ENCODE peak calls at places on chromosomes 16 and 17, in eight cellular contexts. V is activated CD4-positive, alpha-beta T cell treated with anti-CD3 and anti-CD28 coated beads for 36 hours; R is mesothelial cell of epicardium; P is CD4-positive, alpha-beta memory T cell; L is HS-27A; Z is IMR-90; D is COR-L47; F is activated CD4-positive, CD25-positive, alpha-beta regulatory T cell. C is an unnamed sample.

GRCh38 chr16:80527297-80527696 is 13.5 kb upstream of the DYNLRB2 start:
- DNase-seq in V (peak), Z (peak), D (no peak), R (no peak), L (peak), F (no peak), P (peak), C (peak)

GRCh38 chr17:42337442-42337841 is 49.1 kb downstream of the STAT5A start:
- DNase-seq in F (no peak), V (peak), P (peak), Z (peak), D (no peak), R (no peak), L (no peak), C (no peak)

GRCh38 chr16:25051446-25052160 is 36.4 kb upstream of the ARHGAP17 start:
- DNase-seq in D (no peak), R (no peak), Z (peak), F (no peak), L (no peak), V (peak), P (no peak), C (no peak)

GRCh38 chr17:72545756-72546155 is 424.9 kb downstream of the SOX9 start:
- DNase-seq in Z (no peak), D (no peak), R (no peak), F (no peak), P (no peak), L (no peak), V (no peak), C (no peak)

GRCh38 chr16:1333149-1333812 is at the start of gene BAIAP3:
- DNase-seq in F (peak), R (no peak), Z (no peak), D (no peak), P (peak), L (no peak), V (peak), C (no peak)

GRCh38 chr17:28827672-28828071 is 14.9 kb downstream of the FAM222B start:
- DNase-seq in V (no peak), D (no peak), L (no peak), R (no peak), F (no peak), P (no peak), Z (no peak), C (no peak)

GRCh38 chr17:50042211-50042610 is 13.7 kb upstream of the ITGA3 start:
- DNase-seq in V (no peak), F (no peak), R (no peak), D (no peak), Z (no peak), L (no peak), P (no peak), C (no peak)

GRCh38 chr16:11056090-11056988 is 112.0 kb downstream of the CLEC16A start:
- DNase-seq in Z (peak), F (no peak), V (no peak), P (no peak), R (no peak), L (no peak), D (no peak), C (no peak)

GRCh38 chr17:75894049-75894742 is 2.6 kb downstream of the TRIM65 start:
- DNase-seq in P (no peak), V (no peak), Z (no peak), L (no peak), D (no peak), R (no peak), F (no peak), C (no peak)

GRCh38 chr16:71927383-71927782 is 32.1 kb downstream of the IST1 start:
- DNase-seq in V (no peak), P (no peak), R (peak), Z (peak), F (no peak), L (peak), D (no peak), C (no peak)

GRCh38 chr16:59044616-59045015 is 310.5 kb upstream of the GOT2 start:
- DNase-seq in R (no peak), F (no peak), L (no peak), Z (no peak), P (no peak), D (no peak), V (no peak), C (no peak)

GRCh38 chr16:3058173-3059030 is 7.0 kb upstream of the IL32 start:
- DNase-seq in L (peak), Z (no peak), F (no peak), V (peak), P (peak), D (peak), R (peak), C (no peak)

GRCh38 chr16:4138735-4139134 is 22.5 kb upstream of the ADCY9 start:
- DNase-seq in Z (no peak), D (no peak), R (no peak), V (no peak), P (no peak), F (no peak), L (no peak), C (no peak)

GRCh38 chr17:57370051-57370581 is 113.8 kb downstream of the MSI2 start:
- DNase-seq in R (no peak), L (no peak), D (no peak), Z (peak), F (no peak), V (no peak), P (no peak), C (no peak)

GRCh38 chr17:21365016-21365415 is 11.1 kb upstream of the KCNJ12 start:
- DNase-seq in L (no peak), D (no peak), R (no peak), Z (no peak), F (no peak), P (no peak), V (no peak), C (no peak)

GRCh38 chr16:53090271-53090590 is 35.4 kb downstream of the CHD9 start:
- DNase-seq in R (no peak), P (no peak), L (no peak), Z (no peak), V (no peak), F (no peak), D (no peak), C (no peak)

GRCh38 chr17:81609541-81610353 is 27.2 kb downstream of the NPLOC4 start:
- DNase-seq in F (no peak), Z (no peak), R (no peak), P (no peak), V (no peak), D (no peak), L (no peak), C (no peak)

GRCh38 chr17:15498107-15498506 is 30.7 kb upstream of the CDRT4 start:
- DNase-seq in F (no peak), P (no peak), D (no peak), Z (no peak), R (no peak), L (no peak), V (peak), C (no peak)

GRCh38 chr16:1871974-1872635 is at the start of gene MEIOB:
- DNase-seq in L (no peak), Z (no peak), P (no peak), R (no peak), F (no peak), V (peak), D (no peak), C (no peak)

GRCh38 chr17:81405382-81406005 is 10.2 kb downstream of the BAHCC1 start:
- DNase-seq in Z (no peak), P (no peak), V (no peak), F (no peak), D (no peak), R (no peak), L (no peak), C (no peak)

GRCh38 chr16:17380613-17381012 is 90.1 kb downstream of the XYLT1 start:
- DNase-seq in L (no peak), V (no peak), R (no peak), F (no peak), P (no peak), D (no peak), Z (peak), C (peak)

GRCh38 chr17:77320046-77320445 is 179.3 kb downstream of the SEC14L1 start:
- DNase-seq in L (no peak), P (no peak), F (no peak), D (no peak), R (no peak), Z (peak), V (no peak), C (no peak)

GRCh38 chr16:87582221-87582965 is 19.9 kb upstream of the JPH3 start:
- DNase-seq in D (no peak), Z (peak), F (no peak), L (no peak), R (no peak), P (no peak), V (no peak), C (no peak)

GRCh38 chr17:50840311-50840851 is 5.0 kb downstream of the WFIKKN2 start:
- DNase-seq in D (no peak), Z (no peak), L (no peak), F (no peak), V (no peak), P (no peak), R (no peak), C (no peak)

GRCh38 chr16:54633943-54634362 is 296.7 kb upstream of the IRX5 start:
- DNase-seq in L (no peak), P (no peak), V (peak), F (no peak), D (peak), R (no peak), Z (no peak), C (no peak)

GRCh38 chr17:48502901-48503300 is 27.9 kb downstream of the HOXB1 start:
- DNase-seq in R (no peak), L (no peak), D (no peak), V (no peak), F (no peak), P (no peak), Z (no peak), C (no peak)

GRCh38 chr17:68600123-68600880 is 865 bp downstream of the FAM20A start:
- DNase-seq in D (no peak), V (peak), F (no peak), L (no peak), P (no peak), Z (no peak), R (peak), C (no peak)

GRCh38 chr16:77399546-77399945 is 35.3 kb downstream of the ADAMTS18 start:
- DNase-seq in P (no peak), L (no peak), D (no peak), V (no peak), F (no peak), R (no peak), Z (no peak), C (no peak)

GRCh38 chr17:3603119-3603869 is 5.9 kb downstream of the TRPV1 start:
- DNase-seq in P (no peak), F (no peak), D (no peak), Z (peak), R (no peak), L (no peak), V (no peak), C (no peak)